ENCODE peak calls at places on chromosome 7, in seven cellular contexts. A is A549, L is H1, M is HCT116, W is HepG2, B is GM12878, Q is K562. S is an unnamed sample.

GRCh38 chr7:20152511-20152910 is 64.7 kb downstream of the MACC1 start:
- DNase-seq in A (no peak), L (no peak), M (no peak), W (no peak), B (no peak), Q (no peak), S (no peak)

GRCh38 chr7:104695563-104695962 is 318.4 kb upstream of the KMT2E start:
- DNase-seq in A (no peak), L (no peak), M (no peak), W (no peak), B (no peak), Q (no peak), S (no peak)

GRCh38 chr7:3243256-3243655 is 57.8 kb upstream of the SDK1 start:
- DNase-seq in A (no peak), L (no peak), M (no peak), W (no peak), B (no peak), Q (no peak), S (no peak)

GRCh38 chr7:55026086-55026790 is 7.4 kb downstream of the EGFR start:
- DNase-seq in A (no peak), L (no peak), M (no peak), W (no peak), B (no peak), Q (no peak), S (no peak)

GRCh38 chr7:1059200-1060091 is 15.1 kb downstream of the GPR146 start:
- DNase-seq in A (no peak), L (peak), M (peak), W (no peak), B (peak), Q (peak), S (peak)

GRCh38 chr7:108459922-108460551 is 3.8 kb upstream of the NRCAM start:
- DNase-seq in A (peak), L (no peak), M (peak), W (peak), B (no peak), Q (peak), S (peak)

GRCh38 chr7:69967152-69967591 is 368.9 kb downstream of the AUTS2 start:
- DNase-seq in A (no peak), L (no peak), M (no peak), W (no peak), B (no peak), Q (no peak), S (no peak)

GRCh38 chr7:74372060-74372408 is 81.7 kb upstream of the GTF2IRD1 start:
- DNase-seq in A (no peak), L (no peak), M (no peak), W (no peak), B (no peak), Q (no peak), S (no peak)

GRCh38 chr7:104851268-104851667 is 162.7 kb upstream of the KMT2E start:
- DNase-seq in A (no peak), L (no peak), M (no peak), W (no peak), B (no peak), Q (no peak), S (no peak)

GRCh38 chr7:100632951-100633717 is 8.2 kb downstream of the TFR2 start:
- DNase-seq in A (peak), L (no peak), M (no peak), W (no peak), B (no peak), Q (peak), S (no peak)

GRCh38 chr7:32611700-32612099 is 116.4 kb downstream of the AVL9 start:
- DNase-seq in A (no peak), L (no peak), M (no peak), W (no peak), B (no peak), Q (no peak), S (no peak)

GRCh38 chr7:149440222-149440621 is 20.6 kb downstream of the ZNF777 start:
- DNase-seq in A (no peak), L (no peak), M (no peak), W (no peak), B (no peak), Q (no peak), S (no peak)

GRCh38 chr7:104643587-104644217 is 315.3 kb downstream of the LHFPL3 start:
- DNase-seq in A (peak), L (peak), M (peak), W (peak), B (no peak), Q (peak), S (peak)

GRCh38 chr7:116713918-116714317 is 41.9 kb downstream of the MET start:
- DNase-seq in A (no peak), L (no peak), M (no peak), W (no peak), B (no peak), Q (no peak), S (no peak)

GRCh38 chr7:434891-435486 is 84.7 kb downstream of the PDGFA start:
- DNase-seq in A (no peak), L (peak), M (no peak), W (peak), B (no peak), Q (no peak), S (peak)

GRCh38 chr7:2605608-2606538 is 25.9 kb upstream of the TTYH3 start:
- DNase-seq in A (no peak), L (no peak), M (no peak), W (no peak), B (no peak), Q (no peak), S (no peak)

GRCh38 chr7:42745357-42746022 is 166.4 kb downstream of the C7orf25 start:
- DNase-seq in A (peak), L (no peak), M (peak), W (peak), B (no peak), Q (peak), S (no peak)

GRCh38 chr7:103637726-103638125 is 191.7 kb upstream of the SLC26A5 start:
- DNase-seq in A (no peak), L (no peak), M (no peak), W (no peak), B (no peak), Q (no peak), S (peak)

GRCh38 chr7:101916876-101917275 is 99.5 kb downstream of the CUX1 start:
- DNase-seq in A (no peak), L (no peak), M (no peak), W (no peak), B (no peak), Q (no peak), S (no peak)

GRCh38 chr7:144109283-144109682 is at the start of gene OR2A2:
- DNase-seq in A (no peak), L (no peak), M (no peak), W (no peak), B (no peak), Q (no peak), S (no peak)
- H3K27ac ChIP-seq in A (no peak), L (no peak), M (no peak), W (no peak), B (no peak), Q (no peak), S (no peak)

GRCh38 chr7:127588019-127588696 is at the start of gene ARF5:
- DNase-seq in A (peak), L (peak), M (peak), W (peak), B (no peak), Q (peak), S (peak)
- TF ChIP-seq POLR2A in A (peak), L (no peak), M (peak), W (peak), B (peak), Q (peak), S (peak)

GRCh38 chr7:134186022-134186421 is 58.9 kb downstream of the LRGUK start:
- DNase-seq in A (no peak), L (no peak), M (no peak), W (no peak), B (no peak), Q (no peak), S (no peak)
- TF ChIP-seq MAX in A (no peak), L (no peak), M (no peak), W (no peak), B (no peak), Q (no peak), S (no peak)

DNA sequence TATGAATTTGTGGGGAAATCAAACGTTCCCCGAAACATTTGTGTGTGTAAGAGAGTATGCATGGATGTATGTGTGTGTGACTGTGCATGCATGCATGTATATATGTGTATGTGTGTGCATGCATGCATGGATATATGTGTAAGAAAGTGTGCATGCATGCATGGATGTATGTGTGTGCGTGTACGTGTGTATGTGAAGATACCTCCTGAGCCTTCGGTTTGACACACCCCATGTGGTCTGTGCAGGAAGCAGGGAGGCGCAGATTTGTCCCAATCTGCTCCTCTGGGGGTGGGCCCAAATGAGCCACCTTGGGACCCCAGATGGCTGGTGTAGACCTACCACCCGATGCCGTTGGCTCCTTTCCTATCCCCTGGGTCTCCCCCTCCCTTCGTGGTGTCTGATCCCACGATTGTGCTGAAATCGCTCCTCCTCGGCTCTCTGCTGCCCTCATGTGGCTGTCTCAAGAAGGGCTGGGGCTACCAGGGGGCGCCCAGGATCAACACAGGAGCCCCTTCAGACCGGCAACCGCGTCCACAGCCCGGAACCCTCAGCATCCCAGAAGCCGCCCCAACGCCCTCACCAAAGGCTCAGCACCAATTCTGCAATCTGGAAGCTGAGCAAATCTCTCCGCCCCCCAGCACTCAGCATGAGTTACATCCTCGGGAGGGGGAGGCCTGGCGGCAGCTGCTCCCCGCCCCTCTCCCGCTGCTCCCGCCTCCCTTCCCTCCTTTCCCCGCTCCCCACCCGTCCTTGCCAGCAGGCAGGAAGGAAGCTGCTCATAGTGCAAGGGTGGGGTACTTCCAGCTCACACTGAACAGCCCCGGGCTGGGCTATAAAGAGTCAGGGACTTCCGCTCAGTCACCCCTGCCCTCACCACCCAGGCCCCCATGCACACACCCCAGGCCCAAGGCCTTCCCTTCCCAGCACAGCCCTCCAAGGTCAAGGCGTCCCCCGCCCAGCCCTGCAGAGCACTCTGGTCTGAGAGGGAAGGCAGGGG is 2.3 kb upstream of the NOS3 start:
- DNase-seq in A (no peak), L (no peak), M (no peak), W (no peak), B (no peak), Q (peak), S (peak)
- H3K27ac ChIP-seq in A (no peak), L (no peak), M (no peak), W (no peak), B (no peak), Q (no peak), S (peak)

GRCh38 chr7:139340037-139340807 is 915 bp upstream of the FMC1 start:
- DNase-seq in A (peak), L (peak), M (peak), W (peak), B (peak), Q (peak), S (peak)
- TF ChIP-seq POLR2A in A (peak), L (no peak), M (no peak), W (peak), B (peak), Q (peak), S (no peak)

S was measured in endothelial cell of umbilical vein.